ENCODE peak calls at places on chromosomes 6 and 20, in seven cellular contexts. E, P, U, W, D, M and L are unnamed samples.

GRCh38 chr6:87364602-87365252 is 20.1 kb downstream of the C6orf163 start:
- DNase-seq in E (no peak), U (no peak), D (no peak), M (no peak), W (no peak), P (no peak), L (no peak)

GRCh38 chr20:45098096-45098773 is 2.7 kb downstream of the KCNS1 start:
- DNase-seq in W (no peak), U (no peak), D (peak; percentile 39), M (peak; percentile 10), E (no peak), P (peak; percentile 19), L (peak; percentile 18)

GRCh38 chr6:31116661-31117385 is 2.2 kb downstream of the PSORS1C1 start:
- DNase-seq in W (peak; percentile 46), P (no peak), E (peak; percentile 23), D (peak; percentile 36), U (no peak), M (no peak), L (no peak)

GRCh38 chr6:27839303-27840081 is 72.7 kb downstream of the OR2B2 start:
- DNase-seq in U (peak; percentile 61), W (no peak), M (peak; percentile 86), D (peak; percentile 60), E (peak; percentile 33), P (no peak), L (peak; percentile 57)

GRCh38 chr20:22745194-22745500 is 160.8 kb upstream of the FOXA2 start:
- DNase-seq in M (no peak), W (no peak), U (no peak), P (no peak), D (no peak), E (no peak), L (no peak)

GRCh38 chr6:45900808-45901752 is 114.6 kb downstream of the CLIC5 start:
- DNase-seq in P (no peak), E (peak; percentile 49), U (no peak), D (peak; percentile 63), W (no peak), M (peak; percentile 36), L (no peak)

GRCh38 chr20:34876161-34877001 is at the start of gene ACSS2:
- DNase-seq in P (peak; percentile 89), M (peak; percentile 95), E (peak; percentile 99), D (peak; percentile 99), W (peak; percentile 100), U (peak; percentile 99), L (peak; percentile 96)

GRCh38 chr6:84774174-84775158 is 10.1 kb upstream of the TBX18 start:
- DNase-seq in M (no peak), P (peak; percentile 48), D (peak; percentile 77), U (peak; percentile 47), E (peak; percentile 38), W (peak; percentile 25), L (no peak)

GRCh38 chr6:18148304-18149025 is 6.4 kb downstream of the TPMT start:
- DNase-seq in U (peak; percentile 96), E (no peak), P (no peak), D (peak; percentile 83), W (no peak), M (peak; percentile 92), L (no peak)

GRCh38 chr20:24033151-24033550 is 44.6 kb upstream of the GGTLC1 start:
- DNase-seq in M (no peak), E (no peak), P (no peak), U (no peak), D (no peak), W (no peak), L (no peak)

GRCh38 chr6:9360881-9361280 is 925.5 kb upstream of the SLC35B3 start:
- DNase-seq in W (no peak), P (no peak), U (no peak), D (peak; percentile 3), E (no peak), M (no peak), L (no peak)

GRCh38 chr20:13648872-13649271 is 10.1 kb upstream of the TASP1 start:
- DNase-seq in D (no peak), P (no peak), E (no peak), M (peak; percentile 21), W (no peak), U (no peak), L (no peak)

GRCh38 chr6:2396856-2397640 is 151.6 kb upstream of the GMDS start:
- DNase-seq in M (peak; percentile 83), U (no peak), D (peak; percentile 63), W (peak; percentile 39), P (no peak), E (no peak), L (no peak)

GRCh38 chr6:39224523-39225182 is 4.6 kb downstream of the KCNK5 start:
- DNase-seq in M (no peak), U (no peak), E (no peak), P (no peak), D (no peak), W (no peak), L (no peak)

GRCh38 chr6:150631982-150632642 is 32.4 kb downstream of the PLEKHG1 start:
- DNase-seq in M (no peak), E (no peak), P (no peak), U (no peak), W (no peak), D (peak; percentile 20), L (no peak)

GRCh38 chr6:20877008-20877937 is 343.0 kb downstream of the CDKAL1 start:
- DNase-seq in D (peak; percentile 96), W (no peak), M (peak; percentile 97), P (peak; percentile 68), U (peak; percentile 98), E (peak; percentile 7), L (peak; percentile 90)

GRCh38 chr6:20876016-20876415 is 341.8 kb downstream of the CDKAL1 start:
- DNase-seq in W (no peak), E (no peak), M (peak; percentile 79), P (no peak), U (peak; percentile 55), D (peak; percentile 88), L (peak; percentile 11)

GRCh38 chr6:20879121-20879520 is 344.9 kb downstream of the CDKAL1 start:
- DNase-seq in P (no peak), D (no peak), W (no peak), E (no peak), M (no peak), U (no peak), L (peak; percentile 50)

GRCh38 chr6:20873425-20874190 is 339.4 kb downstream of the CDKAL1 start:
- DNase-seq in W (no peak), P (no peak), D (peak; percentile 64), U (no peak), E (no peak), M (no peak), L (no peak)

DNA sequence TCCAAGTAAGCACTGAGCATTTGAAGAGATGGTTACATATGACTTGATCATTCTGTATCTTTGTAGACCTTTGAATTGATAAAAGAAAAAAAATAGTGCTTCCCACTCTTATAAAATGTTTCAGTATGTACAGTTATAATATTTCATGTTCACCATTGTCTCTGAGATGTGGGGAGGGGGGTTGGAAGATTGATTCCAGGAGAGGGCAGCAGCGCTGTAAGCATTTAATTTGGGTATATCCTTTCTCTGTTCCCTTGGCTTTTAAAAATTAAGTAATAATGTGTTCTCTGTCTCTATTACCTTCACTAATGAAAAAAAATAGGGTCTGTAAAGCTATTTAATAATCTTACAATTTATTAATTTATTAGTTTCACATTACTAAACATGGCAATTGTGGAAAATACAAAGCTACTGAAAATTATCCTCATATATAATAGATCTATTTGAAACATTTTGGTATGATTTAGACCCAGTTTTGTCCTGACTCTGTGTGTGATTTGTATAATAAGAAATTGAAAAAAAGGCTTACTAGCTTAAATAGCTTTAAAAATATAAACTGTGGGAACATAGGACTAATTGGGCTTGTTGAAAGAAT is 341.2 kb downstream of the CDKAL1 start:
- DNase-seq in W (no peak), U (peak; percentile 33), P (no peak), E (no peak), D (peak; percentile 83), M (peak; percentile 30), L (peak; percentile 26)
- TF ChIP-seq CTCF in W (peak; percentile 17), U (peak; percentile 55), P (peak; percentile 22), E (no peak), D (peak; percentile 75), M (peak; percentile 46), L (peak; percentile 12)

GRCh38 chr20:3175270-3175669 is 1.9 kb upstream of the LZTS3 start:
- DNase-seq in D (no peak), W (no peak), E (no peak), M (no peak), U (no peak), P (no peak), L (no peak)
- H3K4me3 ChIP-seq in D (peak overlapping the region; percentile 82), W (peak overlapping the region; percentile 81), E (no peak overlapping the region), M (no peak overlapping the region), U (peak overlapping the region; percentile 18), P (no peak overlapping the region), L (no peak overlapping the region)

GRCh38 chr6:24827162-24827561 is 28.4 kb upstream of the ARMH2 start:
- DNase-seq in U (peak; percentile 76), W (no peak), M (no peak), E (no peak), P (no peak), D (no peak), L (no peak)
- TF ChIP-seq CTCF in U (peak; percentile 47), W (no peak), M (no peak), E (no peak), P (no peak), D (no peak), L (no peak)

DNA sequence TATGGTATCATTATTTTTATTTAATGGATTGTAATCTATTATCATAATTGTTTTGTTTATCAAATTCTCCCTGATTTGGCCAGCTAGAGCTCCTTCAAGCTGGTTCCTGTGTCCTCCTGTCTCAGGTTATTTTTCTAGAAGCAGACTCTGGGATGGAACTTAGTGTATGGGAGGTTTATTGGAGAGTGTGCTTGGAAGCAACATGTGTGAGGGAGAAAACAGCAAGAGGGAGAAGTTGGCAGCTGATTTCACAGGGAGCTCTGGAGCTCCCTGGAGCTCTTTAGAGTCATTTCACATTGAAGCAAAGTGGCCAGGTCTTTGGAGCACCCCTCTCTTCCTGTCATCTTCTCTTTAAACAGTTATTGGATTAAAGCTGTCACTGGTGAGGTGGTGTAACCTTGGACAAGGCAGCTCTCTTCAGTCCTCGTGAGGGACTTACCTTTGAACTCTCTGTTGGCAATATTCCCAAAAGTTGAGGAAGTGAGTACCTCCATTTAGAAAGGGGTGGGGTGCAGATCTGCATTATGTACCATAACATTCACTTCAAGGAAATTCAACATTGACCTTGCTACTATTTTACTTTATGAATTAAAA is 103.6 kb downstream of the PHF3 start:
- DNase-seq in E (no peak), W (no peak), D (no peak), U (no peak), M (no peak), P (no peak), L (no peak)
- H3K4me3 ChIP-seq in E (no peak overlapping the region), W (no peak overlapping the region), D (no peak overlapping the region), U (no peak overlapping the region), M (no peak overlapping the region), P (no peak overlapping the region), L (no peak overlapping the region)

GRCh38 chr6:33123181-33123580 is 47.4 kb downstream of the HLA-DPB1 start:
- DNase-seq in W (no peak), D (no peak), E (no peak), P (no peak), U (no peak), M (no peak), L (no peak)
- TF ChIP-seq CTCF in W (no peak), D (no peak), E (no peak), P (no peak), U (no peak), M (no peak), L (no peak)

GRCh38 chr6:34390531-34391013 is 1.9 kb downstream of the NUDT3 start:
- DNase-seq in U (no peak), E (no peak), P (no peak), W (no peak), D (no peak), M (no peak), L (no peak)
- H3K4me3 ChIP-seq in U (peak overlapping the region; percentile 99), E (peak overlapping the region; percentile 99), P (peak overlapping the region; percentile 94), W (peak overlapping the region; percentile 86), D (peak overlapping the region; percentile 85), M (peak overlapping the region; percentile 77), L (peak overlapping the region; percentile 91)